ENCODE peak calls at places on chromosome X, in eight cellular contexts. G is uterus, E is ovary, B is WERI-Rb-1, V is A673, T is right lobe of liver, M is GM23248, X is mesenchymal stem cell. F is an unnamed sample.

GRCh38 chrX:154526901-154527675 is 11.1 kb upstream of the FAM3A start:
- DNase-seq in G (peak; percentile 84), E (peak; percentile 88), B (peak; percentile 93), V (peak; percentile 82), T (peak; percentile 67), M (peak; percentile 83), X (peak; percentile 84), F (peak; percentile 92)

GRCh38 chrX:153608821-153609220 is 9.9 kb upstream of the CCNQ start:
- DNase-seq in G (no peak), E (no peak), B (no peak), V (no peak), T (no peak), M (peak; percentile 44), X (no peak), F (no peak)

GRCh38 chrX:16788477-16788876 is 2.2 kb downstream of the TXLNG start:
- DNase-seq in G (no peak), E (no peak), B (no peak), V (no peak), T (no peak), M (peak; percentile 46), X (no peak), F (no peak)

GRCh38 chrX:49155243-49155899 is 7.2 kb upstream of the MAGIX start:
- DNase-seq in G (peak; percentile 73), E (no peak), B (peak; percentile 32), V (peak; percentile 78), T (no peak), M (peak; percentile 79), X (peak; percentile 64), F (peak; percentile 67)

GRCh38 chrX:66012094-66012534 is 27.8 kb downstream of the VSIG4 start:
- DNase-seq in G (no peak), E (no peak), B (no peak), V (no peak), T (no peak), M (no peak), X (no peak), F (no peak)

GRCh38 chrX:97267916-97268680 is 384.4 kb downstream of the RPA4 start:
- DNase-seq in G (no peak), E (no peak), B (no peak), V (no peak), T (no peak), M (peak; percentile 16), X (no peak), F (no peak)

GRCh38 chrX:20973038-20973437 is 401.2 kb upstream of the CNKSR2 start:
- DNase-seq in G (no peak), E (no peak), B (no peak), V (no peak), T (no peak), M (no peak), X (no peak), F (no peak)

GRCh38 chrX:115560211-115560977 is 580 bp upstream of the PLS3 start:
- DNase-seq in G (peak; percentile 30), E (no peak), B (no peak), V (no peak), T (no peak), M (no peak), X (peak; percentile 23), F (peak; percentile 56)

GRCh38 chrX:150940844-150941495 is 42.2 kb upstream of the HMGB3 start:
- DNase-seq in G (no peak), E (no peak), B (no peak), V (no peak), T (peak; percentile 69), M (no peak), X (no peak), F (no peak)

GRCh38 chrX:12701625-12702024 is 89.6 kb upstream of the PRPS2 start:
- DNase-seq in G (no peak), E (peak; percentile 51), B (peak; percentile 54), V (peak; percentile 70), T (peak; percentile 43), M (peak; percentile 60), X (peak; percentile 35), F (peak; percentile 12)

GRCh38 chrX:14913241-14913640 is 40.0 kb downstream of the MOSPD2 start:
- DNase-seq in G (no peak), E (no peak), B (no peak), V (no peak), T (no peak), M (peak; percentile 36), X (no peak), F (no peak)

GRCh38 chrX:41589634-41590270 is 99.0 kb upstream of the GPR34 start:
- DNase-seq in G (no peak), E (no peak), B (no peak), V (peak; percentile 5), T (no peak), M (peak; percentile 36), X (peak; percentile 41), F (no peak)

GRCh38 chrX:63958134-63958865 is 173.3 kb upstream of the ARHGEF9 start:
- DNase-seq in G (no peak), E (no peak), B (no peak), V (no peak), T (no peak), M (no peak), X (no peak), F (no peak)

GRCh38 chrX:57453901-57454300 is 137.9 kb upstream of the ZXDB start:
- DNase-seq in G (no peak), E (no peak), B (peak; percentile 13), V (peak; percentile 39), T (no peak), M (peak; percentile 48), X (no peak), F (peak; percentile 2)

GRCh38 chrX:149691794-149692193 is 20.1 kb upstream of the MAGEA11 start:
- DNase-seq in G (no peak), E (no peak), B (no peak), V (no peak), T (no peak), M (no peak), X (no peak), F (no peak)

GRCh38 chrX:34884693-34885277 is 57.8 kb upstream of the FAM47B start:
- DNase-seq in G (no peak), E (no peak), B (no peak), V (peak; percentile 58), T (no peak), M (peak; percentile 83), X (peak; percentile 87), F (no peak)

GRCh38 chrX:20567108-20567507 is 300.4 kb upstream of the RPS6KA3 start:
- DNase-seq in G (no peak), E (no peak), B (no peak), V (no peak), T (no peak), M (no peak), X (no peak), F (no peak)

GRCh38 chrX:31036895-31037294 is 34.9 kb downstream of the FTHL17 start:
- DNase-seq in G (peak; percentile 15), E (peak; percentile 35), B (peak; percentile 55), V (peak; percentile 58), T (peak; percentile 43), M (peak; percentile 65), X (peak; percentile 52), F (peak; percentile 48)

GRCh38 chrX:150506486-150506885 is 61.9 kb upstream of the MTM1 start:
- DNase-seq in G (no peak), E (no peak), B (no peak), V (no peak), T (no peak), M (peak; percentile 28), X (no peak), F (peak; percentile 61)

GRCh38 chrX:8743126-8743732 is 11.3 kb upstream of the ANOS1 start:
- DNase-seq in G (peak; percentile 22), E (peak; percentile 49), B (peak; percentile 54), V (peak; percentile 64), T (peak; percentile 61), M (peak; percentile 46), X (peak; percentile 32), F (peak; percentile 45)

DNA sequence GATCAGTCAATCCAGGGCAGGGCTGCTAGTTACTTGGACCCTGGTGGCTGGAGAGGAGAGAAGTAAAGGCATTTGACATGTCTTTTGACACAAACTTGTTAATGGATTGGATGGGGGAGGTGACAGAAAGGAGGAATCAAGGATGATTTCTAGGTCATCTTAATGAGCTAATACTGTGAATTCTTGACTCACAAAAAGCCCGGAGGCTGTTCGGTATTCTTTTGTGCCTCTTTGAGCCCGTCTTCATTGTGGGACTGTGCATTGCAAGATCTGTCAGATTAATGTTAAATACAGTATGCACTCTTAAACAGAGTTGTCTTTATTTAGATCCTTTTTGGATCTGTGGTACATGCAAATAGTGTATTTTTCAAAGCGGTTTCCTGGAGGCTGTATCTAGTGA is 25.1 kb downstream of the POLA1 start:
- DNase-seq in G (no peak), E (no peak), B (no peak), V (no peak), T (no peak), M (no peak), X (no peak), F (no peak)
- H3K36me3 ChIP-seq in G (no peaks in the 10 kb centered on the region), E (no peaks in the 10 kb centered on the region), B (peaks cover 25% of the 10 kb centered on the region), V (peaks cover 27% of the 10 kb centered on the region), T (no peaks in the 10 kb centered on the region), M (no peaks in the 10 kb centered on the region), X (peaks cover 7% of the 10 kb centered on the region), F (no peaks in the 10 kb centered on the region)

DNA sequence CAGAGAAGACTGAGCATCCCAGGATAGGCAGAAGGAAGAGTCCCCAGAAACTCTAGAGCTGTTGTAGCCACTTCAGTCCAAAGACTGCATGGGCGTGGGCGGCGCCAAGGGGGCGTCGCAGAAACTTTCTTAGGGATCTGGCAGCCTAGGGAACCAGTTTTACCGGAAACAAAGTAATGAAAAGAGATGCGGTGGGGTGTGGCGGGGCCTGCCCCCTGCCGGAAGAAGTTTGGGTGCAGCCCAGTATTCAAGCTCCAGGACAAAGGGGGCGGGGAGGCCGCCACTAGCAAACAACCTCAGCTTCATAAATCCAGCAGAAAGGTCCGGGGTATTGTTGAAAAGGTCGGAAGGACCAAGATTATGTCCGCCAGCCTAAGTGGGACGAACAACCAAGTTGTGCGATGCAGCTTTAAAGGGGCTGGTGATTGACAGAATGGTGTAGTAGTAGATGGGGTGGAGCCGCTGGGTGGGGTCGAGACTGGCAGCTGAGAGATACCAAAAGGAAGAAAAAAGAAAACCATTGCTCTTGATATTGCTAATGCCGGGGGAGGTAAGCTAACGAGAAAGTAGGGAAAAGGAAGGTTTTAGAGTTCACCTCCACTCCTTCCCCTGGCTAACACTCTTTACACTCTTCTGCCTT is 190.5 kb downstream of the RRAGB start:
- DNase-seq in G (peak; percentile 40), E (peak; percentile 74), B (no peak), V (peak; percentile 38), T (no peak), M (peak; percentile 56), X (peak; percentile 61), F (peak; percentile 73)
- H3K4me3 ChIP-seq in G (peak overlapping the region; percentile 51), E (peak overlapping the region; percentile 49), B (no peak overlapping the region), V (peak overlapping the region; percentile 41), T (peak overlapping the region; percentile 56), M (peak overlapping the region; percentile 93), X (peak overlapping the region; percentile 80), F (peak overlapping the region; percentile 19)

GRCh38 chrX:134146493-134146892 is 90.5 kb upstream of the CCDC160 start:
- DNase-seq in G (no peak), E (no peak), B (no peak), V (no peak), T (no peak), M (no peak), X (no peak), F (no peak)
- H3K27ac ChIP-seq in G (no peak overlapping the region), E (no peak overlapping the region), B (no peak overlapping the region), V (no peak overlapping the region), T (no peak overlapping the region), M (no peak overlapping the region), X (no peak overlapping the region), F (no peak overlapping the region)

DNA sequence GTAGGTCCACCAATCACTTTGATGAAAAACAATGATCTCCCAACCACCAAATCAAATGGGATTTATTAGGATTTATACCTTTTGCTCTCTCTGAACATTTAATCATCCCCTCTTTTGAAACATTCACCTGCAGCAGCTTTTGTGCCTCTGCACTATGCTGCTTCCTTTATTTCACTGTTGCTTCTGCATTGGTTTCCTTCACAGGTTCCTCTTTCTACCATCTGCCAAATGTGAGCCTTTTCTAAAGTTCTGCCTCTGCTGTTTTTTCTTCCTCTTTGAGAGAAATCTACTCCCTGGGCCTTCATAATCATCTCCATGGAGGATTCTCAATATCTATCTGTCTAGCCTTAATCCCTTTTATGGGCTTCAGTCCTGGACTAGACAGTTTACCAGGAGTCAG is 24.7 kb downstream of the CUL4B start:
- DNase-seq in G (no peak), E (no peak), B (no peak), V (no peak), T (no peak), M (no peak), X (no peak), F (no peak)
- H3K36me3 ChIP-seq in G (no peaks in the 10 kb centered on the region), E (no peaks in the 10 kb centered on the region), B (no peaks in the 10 kb centered on the region), V (peaks cover 49% of the 10 kb centered on the region), T (peaks cover 5% of the 10 kb centered on the region), M (peaks cover 73% of the 10 kb centered on the region), X (peaks cover 88% of the 10 kb centered on the region), F (peaks cover 6% of the 10 kb centered on the region)

F was measured in thyroid gland.